ENCODE peak calls at places on chromosomes 7 and 10, in nine cellular contexts. O, Q, R, F, E, S, A, M and L are unnamed samples.

GRCh38 chr7:20514364-20514763 is 101.1 kb upstream of the ABCB5 start:
- DNase-seq in R (peak), E (peak), F (peak), S (peak), M (peak), A (no peak), O (no peak), Q (no peak), L (no peak)

GRCh38 chr7:65477326-65477725 is 103.7 kb downstream of the ZNF92 start:
- DNase-seq in F (no peak), A (no peak), O (peak), E (peak), Q (peak), S (no peak), R (no peak), M (peak), L (no peak)

GRCh38 chr10:60521974-60522405 is 132.3 kb upstream of the ANK3 start:
- DNase-seq in Q (peak), A (no peak), R (no peak), S (no peak), O (peak), M (peak), E (peak), F (peak), L (no peak)

GRCh38 chr10:102710604-102711003 is 3.6 kb downstream of the ARL3 start:
- DNase-seq in F (peak), E (peak), O (no peak), Q (peak), A (no peak), M (no peak), S (peak), R (no peak), L (no peak)

GRCh38 chr7:4837814-4838625 is 23.8 kb downstream of the PAPOLB start:
- DNase-seq in F (no peak), O (peak), M (no peak), S (no peak), E (no peak), R (no peak), Q (no peak), A (peak), L (no peak)

GRCh38 chr7:137964824-137965545 is 36.9 kb downstream of the CREB3L2 start:
- DNase-seq in S (no peak), E (no peak), R (no peak), A (no peak), Q (no peak), M (no peak), F (no peak), O (no peak), L (no peak)

GRCh38 chr10:93074137-93074596 is 474 bp downstream of the CYP26A1 start:
- DNase-seq in A (no peak), S (no peak), F (no peak), E (no peak), O (peak), Q (no peak), R (no peak), M (no peak), L (no peak)

GRCh38 chr7:12769464-12769863 is 82.0 kb downstream of the ARL4A start:
- DNase-seq in F (no peak), Q (peak), S (no peak), M (no peak), A (no peak), R (no peak), E (no peak), O (no peak), L (no peak)

GRCh38 chr7:818031-818699 is 14.1 kb upstream of the SUN1 start:
- DNase-seq in A (peak), O (no peak), Q (peak), E (peak), F (peak), S (peak), M (no peak), R (peak), L (no peak)

GRCh38 chr10:44056206-44056605 is 328.7 kb downstream of the CXCL12 start:
- DNase-seq in A (no peak), E (no peak), S (no peak), M (no peak), F (no peak), Q (no peak), O (no peak), R (no peak), L (no peak)

GRCh38 chr10:66180651-66181318 is 745.1 kb upstream of the LRRTM3 start:
- DNase-seq in S (peak), R (no peak), E (peak), Q (peak), F (peak), O (no peak), M (peak), A (no peak), L (no peak)

GRCh38 chr7:158239290-158239981 is 348.2 kb downstream of the PTPRN2 start:
- DNase-seq in Q (no peak), S (no peak), M (no peak), E (no peak), F (no peak), R (no peak), O (no peak), A (peak), L (no peak)

GRCh38 chr7:125871431-125871830 is 941.8 kb upstream of the POT1 start:
- DNase-seq in A (no peak), O (no peak), S (no peak), M (no peak), E (no peak), F (no peak), Q (no peak), R (no peak), L (no peak)

GRCh38 chr7:30028749-30029635 is 780 bp downstream of the PLEKHA8 start:
- DNase-seq in Q (peak), M (peak), S (peak), E (peak), A (no peak), F (peak), O (peak), R (peak), L (no peak)

GRCh38 chr7:20535541-20535940 is 79.9 kb upstream of the ABCB5 start:
- DNase-seq in E (no peak), R (no peak), A (no peak), M (no peak), F (no peak), S (no peak), Q (no peak), O (no peak), L (no peak)

GRCh38 chr7:75639071-75639892 is 99.5 kb downstream of the HIP1 start:
- DNase-seq in R (peak), A (peak), M (peak), O (peak), E (peak), S (peak), F (peak), Q (peak), L (peak)

GRCh38 chr7:44103566-44103940 is 592 bp upstream of the AEBP1 start:
- DNase-seq in A (peak), Q (no peak), S (no peak), M (no peak), R (peak), O (no peak), F (no peak), E (no peak), L (no peak)

GRCh38 chr7:44106311-44107065 is 2.3 kb downstream of the AEBP1 start:
- DNase-seq in M (no peak), Q (no peak), S (no peak), O (no peak), R (peak), A (peak), F (no peak), E (no peak), L (no peak)

GRCh38 chr7:44103941-44104879 is at the start of gene AEBP1:
- DNase-seq in A (peak), R (peak), M (no peak), S (peak), E (peak), O (peak), Q (no peak), F (peak), L (no peak)

GRCh38 chr7:44105832-44106231 is 1.7 kb downstream of the AEBP1 start:
- DNase-seq in F (no peak), S (no peak), R (no peak), M (no peak), Q (no peak), A (no peak), E (no peak), O (no peak), L (no peak)

DNA sequence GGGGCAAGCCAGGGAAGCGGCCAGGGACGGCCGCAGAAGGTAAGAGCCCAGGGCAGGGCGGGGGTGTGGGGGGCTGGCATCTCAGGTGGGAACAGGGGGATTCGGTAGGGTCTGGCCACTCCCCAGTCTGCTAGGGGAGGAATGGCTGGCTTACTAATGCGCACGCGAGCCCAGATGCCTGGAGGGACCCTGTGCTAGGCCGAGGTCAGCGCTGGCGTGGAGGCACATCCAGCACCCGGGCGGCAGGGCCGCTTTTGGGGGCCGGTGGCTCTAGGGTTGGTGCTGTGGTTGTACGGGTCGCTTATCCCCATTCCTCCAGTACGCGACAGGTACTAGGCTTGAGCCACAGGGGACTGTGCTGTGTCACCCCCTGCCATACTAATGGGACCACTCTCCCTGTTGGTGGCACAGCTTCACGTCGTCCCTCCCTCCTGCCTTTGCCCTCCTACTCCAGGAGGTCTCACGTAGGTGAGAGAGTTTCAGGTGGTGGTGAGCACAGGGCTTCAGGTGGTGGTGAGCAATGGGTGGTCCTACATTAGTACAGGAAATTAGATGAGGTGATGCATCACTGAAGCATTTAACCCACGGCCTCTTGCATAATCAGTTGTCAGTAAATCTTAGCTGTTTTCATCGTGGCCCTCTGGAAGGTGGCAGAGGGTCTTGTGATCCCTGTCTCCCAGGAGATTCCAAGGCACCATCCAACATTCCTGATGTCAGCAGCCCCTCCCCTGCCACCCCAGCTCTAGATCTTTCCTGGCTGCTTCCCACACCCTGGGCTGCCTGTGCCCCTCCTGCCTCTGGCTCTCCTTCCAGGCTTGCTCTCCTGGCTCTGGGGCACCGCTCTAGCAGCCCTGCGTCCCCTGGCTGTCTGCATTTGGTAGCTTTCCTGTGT is 981 bp downstream of the AEBP1 start:
- DNase-seq in M (no peak), R (peak), S (peak), A (peak), Q (peak), O (peak), E (peak), F (no peak), L (no peak)
- H3K27ac ChIP-seq in M (no peak), R (peak), S (peak), A (peak), Q (no peak), O (no peak), E (peak), F (no peak), L (peak)

GRCh38 chr10:125033146-125033924 is 91.4 kb downstream of the ZRANB1 start:
- DNase-seq in M (no peak), E (no peak), R (no peak), Q (no peak), F (no peak), S (no peak), O (no peak), A (no peak), L (no peak)
- H3K27ac ChIP-seq in M (no peak), E (no peak), R (no peak), Q (no peak), F (no peak), S (no peak), O (peak), A (no peak), L (peak)

GRCh38 chr7:36749282-36749960 is 25.1 kb upstream of the AOAH start:
- DNase-seq in E (peak), M (no peak), O (no peak), S (peak), R (no peak), F (no peak), A (no peak), Q (peak), L (no peak)
- H3K27ac ChIP-seq in E (no peak), M (no peak), O (no peak), S (no peak), R (no peak), F (no peak), A (no peak), Q (no peak), L (no peak)

GRCh38 chr10:61971016-61971350 is 69.5 kb downstream of the ARID5B start:
- DNase-seq in A (no peak), O (no peak), M (no peak), S (peak), E (peak), F (no peak), R (no peak), Q (peak), L (no peak)
- H3K27ac ChIP-seq in A (no peak), O (no peak), M (no peak), S (no peak), E (no peak), F (no peak), R (no peak), Q (peak), L (peak)

DNA sequence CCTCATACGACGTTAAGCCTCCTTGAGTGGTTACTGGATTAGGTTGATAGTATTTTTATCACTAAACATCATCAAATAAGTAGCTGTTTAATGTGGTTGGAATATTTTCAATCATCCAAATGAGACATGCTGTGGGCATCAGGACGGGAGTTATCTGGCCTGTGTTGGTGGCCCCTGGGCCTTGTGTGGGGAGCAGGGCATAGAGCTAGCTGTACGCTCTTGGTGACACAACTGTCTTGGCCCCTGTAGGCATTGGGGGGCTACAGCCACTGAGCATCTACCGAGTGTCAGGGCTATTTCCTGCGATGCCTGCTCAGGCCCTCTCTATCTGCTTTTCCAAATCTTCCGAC is 28.3 kb downstream of the BAG3 start:
- DNase-seq in R (no peak), E (no peak), Q (no peak), F (no peak), S (no peak), M (no peak), O (no peak), A (peak), L (no peak)
- H3K27ac ChIP-seq in R (no peak), E (no peak), Q (no peak), F (peak), S (no peak), M (no peak), O (no peak), A (no peak), L (peak)

GRCh38 chr10:67697646-67698245 is 1.8 kb upstream of the CTNNA3 start:
- DNase-seq in A (no peak), O (no peak), E (peak), S (peak), M (peak), F (peak), Q (peak), R (no peak), L (no peak)

GRCh38 chr10:67696029-67696428 is at the start of gene CTNNA3:
- DNase-seq in S (no peak), E (peak), F (no peak), Q (no peak), O (no peak), M (no peak), R (no peak), A (no peak), L (no peak)

GRCh38 chr10:67695555-67695954 is 440 bp downstream of the CTNNA3 start:
- DNase-seq in Q (no peak), M (no peak), A (no peak), S (no peak), O (no peak), F (peak), E (peak), R (no peak), L (no peak)
- H3K27ac ChIP-seq in Q (no peak), M (no peak), A (no peak), S (no peak), O (no peak), F (no peak), E (peak), R (no peak), L (peak)

DNA sequence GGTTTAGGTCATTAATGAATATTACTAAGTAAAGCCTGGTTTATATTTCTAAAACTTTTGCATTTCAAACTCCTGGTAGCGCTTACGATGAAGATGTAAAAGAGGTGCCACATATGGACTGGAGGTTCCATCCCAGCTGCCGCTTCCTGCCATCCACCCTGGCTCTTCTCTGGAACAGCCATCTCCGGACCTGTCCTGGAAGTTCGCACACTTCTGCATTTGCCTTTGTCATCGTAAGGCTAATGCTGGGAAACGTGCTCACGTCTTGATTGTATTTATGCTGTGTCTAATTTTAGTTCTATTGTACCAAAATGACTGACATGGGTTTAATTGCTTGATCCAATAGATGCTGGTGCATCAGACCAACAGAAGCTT is 103.1 kb downstream of the HIPK2 start:
- DNase-seq in S (no peak), E (no peak), Q (no peak), F (no peak), A (no peak), M (no peak), R (no peak), O (no peak), L (no peak)
- H3K27ac ChIP-seq in S (peak), E (peak), Q (no peak), F (no peak), A (no peak), M (no peak), R (no peak), O (no peak), L (no peak)

GRCh38 chr10:85622425-85622824 is 744.2 kb downstream of the GRID1 start:
- DNase-seq in Q (no peak), F (no peak), E (no peak), S (no peak), M (no peak), R (no peak), A (no peak), O (peak), L (no peak)
- H3K27ac ChIP-seq in Q (no peak), F (no peak), E (no peak), S (no peak), M (no peak), R (no peak), A (no peak), O (no peak), L (no peak)